ENCODE peak calls at places on chromosome 2, in five cellular contexts. Q is mesendoderm, V is neuronal stem cell, R is mesenchymal stem cell, E is trophoblast cell. T is an unnamed sample.

GRCh38 chr2:211835695-211836094 is 702.9 kb downstream of the ERBB4 start:
- DNase-seq in E (no peak), Q (no peak), V (no peak), R (no peak), T (no peak)

GRCh38 chr2:206442854-206443734 is at the start of gene ADAM23:
- DNase-seq in V (peak; percentile 82), E (no peak), R (peak; percentile 65), Q (peak; percentile 80), T (peak; percentile 89)

GRCh38 chr2:165833156-165833555 is 39.1 kb upstream of the GALNT3 start:
- DNase-seq in E (peak; percentile 79), V (no peak), R (peak; percentile 41), Q (peak; percentile 56), T (no peak)

GRCh38 chr2:13522917-13523821 is 806.4 kb downstream of the TRIB2 start:
- DNase-seq in R (no peak), V (no peak), Q (peak; percentile 57), E (peak; percentile 27), T (no peak)

GRCh38 chr2:7692657-7693161 is 775.5 kb downstream of the RNF144A start:
- DNase-seq in E (peak; percentile 46), V (no peak), Q (no peak), R (peak; percentile 44), T (no peak)

GRCh38 chr2:168378960-168379669 is 77.0 kb upstream of the CERS6 start:
- DNase-seq in R (no peak), E (no peak), Q (no peak), V (no peak), T (no peak)

GRCh38 chr2:139529045-139529444 is 748.9 kb upstream of the NXPH2 start:
- DNase-seq in E (no peak), Q (peak; percentile 71), V (no peak), R (no peak), T (no peak)

GRCh38 chr2:180523629-180524340 is 456.6 kb upstream of the UBE2E3 start:
- DNase-seq in Q (no peak), R (peak; percentile 88), E (no peak), V (no peak), T (no peak)

GRCh38 chr2:10784719-10785118 is 27.9 kb downstream of the PDIA6 start:
- DNase-seq in V (no peak), R (no peak), E (peak; percentile 18), Q (no peak), T (no peak)

GRCh38 chr2:99468155-99468554 is 21.7 kb downstream of the REV1 start:
- DNase-seq in Q (no peak), E (no peak), R (no peak), V (no peak), T (no peak)

GRCh38 chr2:16402891-16403290 is 262.7 kb downstream of the CYRIA start:
- DNase-seq in V (no peak), E (no peak), Q (no peak), R (no peak), T (no peak)

GRCh38 chr2:126571403-126571802 is 84.6 kb upstream of the GYPC start:
- DNase-seq in R (no peak), E (no peak), Q (peak; percentile 19), V (no peak), T (no peak)

GRCh38 chr2:38959938-38960608 is 70.4 kb downstream of the ARHGEF33 start:
- DNase-seq in V (peak; percentile 56), E (peak; percentile 89), R (peak; percentile 77), Q (peak; percentile 92), T (peak; percentile 85)

GRCh38 chr2:159228006-159228655 is 58.4 kb downstream of the WDSUB1 start:
- DNase-seq in V (no peak), E (no peak), R (no peak), Q (no peak), T (no peak)

GRCh38 chr2:444937-445884 is 157.3 kb upstream of the ALKAL2 start:
- DNase-seq in Q (no peak), V (no peak), E (no peak), R (no peak), T (no peak)

GRCh38 chr2:203061346-203061745 is 46.7 kb downstream of the NBEAL1 start:
- DNase-seq in R (peak; percentile 90), V (peak; percentile 48), Q (peak; percentile 96), E (no peak), T (no peak)

GRCh38 chr2:70930371-70931329 is 5.0 kb upstream of the ATP6V1B1 start:
- DNase-seq in Q (no peak), E (no peak), V (no peak), R (no peak), T (peak; percentile 15)

GRCh38 chr2:17863539-17863938 is 14.9 kb upstream of the KCNS3 start:
- DNase-seq in R (no peak), V (no peak), Q (no peak), E (no peak), T (no peak)

GRCh38 chr2:236939751-236940229 is 145.9 kb upstream of the COPS8 start:
- DNase-seq in R (peak; percentile 60), Q (no peak), V (no peak), E (no peak), T (no peak)

GRCh38 chr2:120315367-120316033 is 30.4 kb upstream of the INHBB start:
- DNase-seq in Q (no peak), E (no peak), R (no peak), V (no peak), T (no peak)

GRCh38 chr2:48471048-48471474 is 58.9 kb upstream of the STON1 start:
- DNase-seq in E (peak; percentile 40), R (peak; percentile 76), Q (peak; percentile 80), V (peak; percentile 62), T (no peak)

GRCh38 chr2:95357717-95358280 is 44.7 kb upstream of the FAHD2A start:
- DNase-seq in E (no peak), R (no peak), Q (no peak), V (no peak), T (peak; percentile 5)

GRCh38 chr2:218343591-218343990 is 13.1 kb upstream of the CATIP start:
- DNase-seq in V (no peak), E (no peak), Q (no peak), R (peak; percentile 56), T (no peak)

GRCh38 chr2:241843321-241844065 is 15.2 kb downstream of the PDCD1 start:
- DNase-seq in E (no peak), R (no peak), V (no peak), Q (no peak), T (peak; percentile 34)

GRCh38 chr2:156903335-156903734 is 354.2 kb upstream of the GALNT5 start:
- DNase-seq in R (no peak), Q (no peak), E (no peak), V (no peak), T (no peak)

GRCh38 chr2:156897548-156897947 is 360.0 kb upstream of the GALNT5 start:
- DNase-seq in E (no peak), V (no peak), R (no peak), Q (no peak), T (no peak)

GRCh38 chr2:156896294-156896693 is 361.2 kb upstream of the GALNT5 start:
- DNase-seq in Q (no peak), R (peak; percentile 40), V (no peak), E (no peak), T (no peak)

DNA sequence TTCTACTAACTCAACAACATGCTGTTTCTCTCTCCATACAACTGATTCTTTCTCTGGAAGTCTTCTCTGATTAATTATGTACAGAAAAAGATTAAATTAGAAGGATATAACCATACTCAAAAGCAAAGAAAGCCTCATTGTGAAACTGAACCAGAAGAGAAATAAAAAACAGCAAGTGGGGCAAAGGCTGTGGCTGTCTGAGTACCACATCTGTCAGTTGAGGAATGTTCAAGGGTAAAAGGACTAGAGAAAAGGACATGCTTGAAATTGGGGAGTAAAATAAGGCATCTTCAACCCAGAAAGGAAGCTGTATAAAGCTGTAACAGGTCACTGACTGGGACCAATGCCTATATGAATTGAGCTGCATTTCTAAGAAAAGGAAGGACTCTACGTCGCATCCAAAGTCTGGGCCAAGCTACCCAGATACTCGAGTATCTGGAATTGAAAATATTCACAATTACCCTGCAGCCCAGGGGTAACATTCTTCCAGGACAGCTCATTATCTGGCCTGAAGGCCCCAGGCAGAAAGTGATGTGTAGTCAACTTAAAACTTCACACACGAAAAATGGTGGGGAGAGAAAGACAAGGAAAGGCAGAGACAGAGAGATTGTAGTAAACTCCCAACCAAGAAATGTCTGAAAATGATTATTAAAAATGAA is 356.0 kb upstream of the GALNT5 start:
- DNase-seq in E (peak; percentile 88), R (no peak), Q (peak; percentile 84), V (no peak), T (no peak)
- H4K8ac ChIP-seq in E (no peak overlapping the region), R (no peak overlapping the region), Q (no peak overlapping the region), V (no peak overlapping the region), T (no peak overlapping the region)

GRCh38 chr2:54099370-54099769 is 16.0 kb upstream of the ACYP2 start:
- DNase-seq in E (no peak), R (no peak), Q (no peak), V (no peak), T (no peak)
- H3K4me2 ChIP-seq in E (no peak overlapping the region), R (no peak overlapping the region), Q (no peak overlapping the region), V (no peak overlapping the region), T (no peak overlapping the region)

GRCh38 chr2:61597300-61598289 is 59.4 kb upstream of the XPO1 start:
- DNase-seq in Q (peak; percentile 45), R (no peak), V (no peak), E (no peak), T (peak; percentile 58)
- H2BK120ac ChIP-seq in Q (no peak overlapping the region), R (no peak overlapping the region), V (no peak overlapping the region), E (no peak overlapping the region), T (peak overlapping the region; percentile 86)

DNA sequence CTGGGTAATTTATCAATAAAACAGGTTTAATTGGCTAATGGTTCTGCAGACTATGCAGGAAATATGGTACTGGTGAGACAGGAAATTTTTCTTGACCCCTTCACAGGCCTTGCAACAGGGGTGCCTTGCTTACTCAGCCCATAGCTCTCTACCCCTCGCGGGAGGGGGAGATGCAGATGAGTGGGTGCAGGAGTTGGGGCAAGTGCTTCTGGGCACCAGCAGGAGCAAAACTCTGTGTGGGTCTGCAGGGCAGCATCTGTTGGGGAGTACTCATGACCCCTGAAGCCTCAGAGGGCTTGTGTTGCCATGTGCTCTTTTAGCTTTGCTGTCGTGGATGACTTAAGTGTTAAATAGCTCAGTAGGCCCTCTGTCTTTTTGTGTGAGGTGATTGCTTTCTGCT is 48.6 kb downstream of the GULP1 start:
- DNase-seq in Q (peak; percentile 70), E (no peak), R (no peak), V (no peak), T (no peak)
- H4K8ac ChIP-seq in Q (no peak overlapping the region), E (no peak overlapping the region), R (no peak overlapping the region), V (no peak overlapping the region), T (no peak overlapping the region)

GRCh38 chr2:2569306-2569705 is 238.2 kb upstream of the MYT1L start:
- DNase-seq in Q (no peak), V (no peak), E (no peak), R (no peak), T (no peak)

GRCh38 chr2:2570360-2570759 is 239.3 kb upstream of the MYT1L start:
- DNase-seq in V (no peak), R (no peak), E (no peak), Q (no peak), T (no peak)

GRCh38 chr2:2568411-2568810 is 237.3 kb upstream of the MYT1L start:
- DNase-seq in E (no peak), Q (no peak), V (no peak), R (no peak), T (no peak)

GRCh38 chr2:2570871-2571270 is 239.8 kb upstream of the MYT1L start:
- DNase-seq in R (no peak), E (no peak), Q (no peak), V (no peak), T (no peak)

GRCh38 chr2:2569836-2570235 is 238.8 kb upstream of the MYT1L start:
- DNase-seq in E (no peak), Q (no peak), R (no peak), V (no peak), T (no peak)
- H3K4me2 ChIP-seq in E (no peak overlapping the region), Q (no peak overlapping the region), R (no peak overlapping the region), V (no peak overlapping the region), T (no peak overlapping the region)